ENCODE peak calls at places on chromosomes 5 and 9, in seven cellular contexts. Q, D, C, K, H, M and A are unnamed samples.
A peak's percentile ranks its signal among the peaks of the same experiment; 100 is the strongest.

GRCh38 chr9:22722492-22722891 is 275.9 kb downstream of the DMRTA1 start:
- DNase-seq in Q (no peak), C (no peak), D (no peak), K (no peak), M (no peak), H (no peak), A (no peak)

GRCh38 chr5:96597441-96598020 is 64.6 kb upstream of the CAST start:
- DNase-seq in C (no peak), H (peak; percentile 32), Q (no peak), K (no peak), M (no peak), D (no peak), A (no peak)

GRCh38 chr5:134574521-134574920 is 49.1 kb downstream of the JADE2 start:
- DNase-seq in H (no peak), D (no peak), C (no peak), M (no peak), K (no peak), Q (no peak), A (no peak)

GRCh38 chr5:117713585-117714198 is 1139.1 kb upstream of the SEMA6A start:
- DNase-seq in K (no peak), C (no peak), Q (peak; percentile 24), H (no peak), D (no peak), M (peak; percentile 2), A (peak; percentile 6)

GRCh38 chr5:91383027-91383955 is at the start of gene ARRDC3:
- DNase-seq in C (peak; percentile 82), Q (peak; percentile 88), H (peak; percentile 98), D (peak; percentile 94), K (peak; percentile 90), M (peak; percentile 98), A (peak; percentile 87)

GRCh38 chr9:79512251-79512650 is 59.5 kb upstream of the TLE4 start:
- DNase-seq in Q (no peak), M (no peak), D (no peak), K (no peak), C (no peak), H (no peak), A (no peak)

GRCh38 chr9:80305136-80305535 is 733.4 kb downstream of the TLE4 start:
- DNase-seq in K (no peak), Q (no peak), C (no peak), M (no peak), D (no peak), H (no peak), A (no peak)

GRCh38 chr9:130226112-130226511 is 39.4 kb upstream of the HMCN2 start:
- DNase-seq in C (no peak), H (no peak), K (no peak), D (no peak), M (no peak), Q (no peak), A (no peak)

GRCh38 chr5:16656561-16657191 is 39.9 kb upstream of the RETREG1 start:
- DNase-seq in C (no peak), H (peak; percentile 51), D (no peak), Q (no peak), K (no peak), M (no peak), A (peak; percentile 53)

GRCh38 chr5:12023614-12024241 is 119.5 kb upstream of the CTNND2 start:
- DNase-seq in Q (no peak), C (peak; percentile 1), K (no peak), M (peak; percentile 44), D (peak; percentile 33), H (peak; percentile 34), A (peak; percentile 69)

GRCh38 chr5:36227046-36227445 is 14.7 kb downstream of the NADK2 start:
- DNase-seq in D (no peak), C (no peak), Q (no peak), M (no peak), H (no peak), K (no peak), A (no peak)

GRCh38 chr5:102668220-102668930 is 86.7 kb upstream of the PAM start:
- DNase-seq in M (no peak), D (no peak), C (no peak), K (no peak), Q (no peak), H (no peak), A (no peak)

GRCh38 chr9:134734270-134734669 is 92.7 kb downstream of the COL5A1 start:
- DNase-seq in K (no peak), H (no peak), C (no peak), Q (no peak), M (no peak), D (peak; percentile 27), A (no peak)

GRCh38 chr5:35030426-35030825 is 17.3 kb downstream of the AGXT2 start:
- DNase-seq in M (peak; percentile 3), D (no peak), C (no peak), Q (no peak), H (no peak), K (no peak), A (no peak)

GRCh38 chr5:53406630-53407316 is 73.7 kb upstream of the FST start:
- DNase-seq in D (peak; percentile 5), C (no peak), K (no peak), H (peak; percentile 72), Q (peak; percentile 33), M (no peak), A (no peak)

GRCh38 chr5:102231693-102232619 is 64.1 kb downstream of the SLCO4C1 start:
- DNase-seq in Q (no peak), D (no peak), K (no peak), H (no peak), C (no peak), M (no peak), A (peak; percentile 39)

GRCh38 chr9:123349033-123349432 is 7.0 kb upstream of the CRB2 start:
- DNase-seq in D (no peak), K (no peak), H (no peak), M (no peak), C (no peak), Q (no peak), A (no peak)

GRCh38 chr5:148966348-148966747 is 96.5 kb downstream of the SH3TC2 start:
- DNase-seq in M (no peak), D (no peak), C (no peak), Q (no peak), H (no peak), K (no peak), A (no peak)

GRCh38 chr9:35057271-35057620 is 15.2 kb downstream of the VCP start:
- DNase-seq in C (no peak), M (no peak), K (no peak), H (no peak), D (no peak), Q (no peak), A (no peak)

GRCh38 chr9:26437056-26437711 is 455.4 kb downstream of the CAAP1 start:
- DNase-seq in Q (no peak), M (no peak), K (peak; percentile 1), D (no peak), C (no peak), H (no peak), A (no peak)

GRCh38 chr9:135247174-135247930 is 159.9 kb downstream of the OLFM1 start:
- DNase-seq in M (no peak), H (no peak), D (no peak), C (no peak), K (no peak), Q (no peak), A (no peak)

GRCh38 chr9:105632807-105633206 is 29.4 kb upstream of the TAL2 start:
- DNase-seq in K (no peak), H (peak; percentile 3), C (no peak), Q (no peak), M (no peak), D (no peak), A (no peak)

GRCh38 chr5:124909734-124910133 is 163.3 kb upstream of the ZNF608 start:
- DNase-seq in D (no peak), K (no peak), C (no peak), H (no peak), M (no peak), Q (no peak), A (no peak)

GRCh38 chr5:10632110-10632903 is 68.4 kb downstream of the ANKRD33B start:
- DNase-seq in C (peak; percentile 92), Q (peak; percentile 34), H (no peak), K (no peak), D (no peak), M (no peak), A (no peak)

DNA sequence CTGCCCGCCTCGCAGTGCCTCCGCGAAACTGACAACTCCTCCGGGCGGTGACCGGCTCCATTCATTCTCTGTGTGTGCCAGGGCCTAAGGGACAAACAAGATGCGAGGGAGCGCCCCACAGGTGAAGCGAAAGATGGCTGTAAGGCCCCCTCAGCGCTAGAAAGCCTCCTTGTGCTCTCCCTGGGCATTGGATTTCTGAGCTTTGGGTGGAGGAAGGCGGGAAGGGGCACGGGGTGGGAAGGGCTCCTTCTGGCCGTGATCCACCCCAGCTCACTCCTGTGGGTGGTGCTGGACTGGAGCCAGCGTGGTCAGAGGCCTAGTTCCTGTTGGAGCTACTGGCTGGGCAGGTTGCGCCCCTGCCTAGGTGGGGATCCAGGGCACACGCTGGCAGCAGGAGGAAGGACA is 943 bp downstream of the GALNT12 start:
- DNase-seq in M (peak; percentile 75), D (no peak), K (no peak), Q (no peak), C (no peak), H (no peak), A (no peak)
- TF ChIP-seq POLR2AphosphoS5 in M (no peak), D (no peak), K (no peak), Q (peak; percentile 79), C (no peak), H (no peak), A (no peak)

GRCh38 chr5:154206291-154206690 is 15.8 kb downstream of the GALNT10 start:
- DNase-seq in D (no peak), H (no peak), M (no peak), C (no peak), Q (no peak), K (no peak), A (no peak)
- H3K9ac ChIP-seq in D (no peak overlapping the region), H (no peak overlapping the region), M (no peak overlapping the region), C (no peak overlapping the region), Q (no peak overlapping the region), K (no peak overlapping the region), A (no peak overlapping the region)

GRCh38 chr5:111071413-111071812 is at the start of gene TSLP:
- DNase-seq in C (no peak), H (no peak), Q (no peak), M (no peak), K (no peak), D (no peak), A (no peak)
- TF ChIP-seq EZH2 in C (no peak), H (no peak), Q (no peak), M (no peak), K (no peak), D (no peak), A (no peak)

DNA sequence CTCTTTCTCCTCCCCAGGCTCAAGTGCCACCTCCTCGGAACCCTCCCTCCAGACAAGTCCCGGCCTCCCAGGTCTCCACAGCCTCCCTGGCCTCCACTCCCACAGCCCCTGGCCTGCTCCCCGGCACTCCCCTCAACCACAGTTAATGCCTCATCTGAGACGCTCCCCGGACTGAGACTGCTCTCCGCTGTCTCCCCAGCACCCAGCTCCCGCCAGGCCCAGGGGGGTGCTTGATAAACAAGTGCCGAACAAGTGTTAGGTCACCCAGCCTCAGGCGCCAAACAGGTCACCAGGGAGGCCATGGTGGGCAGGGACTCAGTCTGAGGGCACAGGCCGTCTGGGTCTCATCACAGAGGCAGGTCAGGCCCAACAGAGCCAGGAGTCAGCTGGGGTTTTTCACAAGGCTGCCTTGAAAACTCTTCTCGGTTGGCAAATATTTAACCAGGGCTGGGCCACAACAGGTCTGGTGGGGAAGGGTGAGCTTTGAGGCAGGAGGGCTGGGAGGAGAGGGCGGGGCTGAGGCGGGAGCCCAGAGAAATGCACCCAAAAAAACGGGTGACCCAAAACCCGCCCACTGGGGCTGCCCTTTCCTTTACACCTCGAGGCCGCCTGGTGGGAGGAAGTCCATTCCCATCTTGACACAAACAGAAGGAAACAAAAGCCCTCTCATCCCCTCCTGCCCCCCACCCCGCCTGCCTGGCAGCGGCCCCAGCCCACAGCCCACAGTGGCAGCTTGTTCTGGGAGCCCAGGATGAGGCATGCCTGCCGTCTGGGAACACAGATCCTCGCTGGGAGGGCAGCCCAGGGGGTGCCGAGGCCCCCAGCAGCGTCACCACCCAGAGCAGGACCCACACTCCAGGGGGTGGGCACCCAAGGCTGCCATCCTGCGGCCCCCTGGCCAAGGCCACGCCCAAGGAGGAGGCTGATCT is 66.6 kb upstream of the STXBP1 start:
- DNase-seq in C (no peak), Q (no peak), K (no peak), M (no peak), H (peak; percentile 47), D (peak; percentile 96), A (no peak)
- TF ChIP-seq POLR2AphosphoS5 in C (no peak), Q (no peak), K (no peak), M (no peak), H (no peak), D (no peak), A (no peak)